ENCODE peak calls at places on chromosomes 2 and 18, in eight cellular contexts. J is GM23338, G is PC-3, E is endodermal cell, S is colonic mucosa, P is neuronal stem cell, D is SJSA1, N is brain microvascular endothelial cell. F is an unnamed sample. For H3K36me3, the result is how much of the 10 kb centered on the place peaks cover.

GRCh38 chr18:67406678-67407077 is 109.8 kb downstream of the DSEL start:
- DNase-seq in J (no peak), G (no peak), E (no peak), S (no peak), P (no peak), D (no peak), N (no peak), F (no peak)

GRCh38 chr18:44700652-44701051 is 20.0 kb downstream of the SETBP1 start:
- DNase-seq in J (no peak), G (no peak), E (no peak), S (no peak), P (no peak), D (no peak), N (peak), F (no peak)

GRCh38 chr18:56258178-56258577 is 380.2 kb downstream of the TXNL1 start:
- DNase-seq in J (no peak), G (no peak), E (no peak), S (no peak), P (no peak), D (no peak), N (no peak), F (no peak)

GRCh38 chr2:121974919-121975654 is 219.6 kb downstream of the TSN start:
- DNase-seq in J (peak), G (peak), E (peak), S (peak), P (peak), D (peak), N (peak), F (peak)

GRCh38 chr18:10164241-10165160 is 250.7 kb downstream of the VAPA start:
- DNase-seq in J (no peak), G (no peak), E (no peak), S (no peak), P (no peak), D (no peak), N (no peak), F (no peak)

GRCh38 chr2:67581751-67582150 is 184.6 kb downstream of the ETAA1 start:
- DNase-seq in J (peak), G (peak), E (peak), S (no peak), P (no peak), D (no peak), N (no peak), F (no peak)

GRCh38 chr2:72457801-72458516 is 310.3 kb upstream of the CYP26B1 start:
- DNase-seq in J (no peak), G (peak), E (no peak), S (no peak), P (no peak), D (no peak), N (no peak), F (peak)

GRCh38 chr2:5290911-5291546 is 401.2 kb upstream of the SOX11 start:
- DNase-seq in J (no peak), G (no peak), E (no peak), S (no peak), P (no peak), D (no peak), N (peak), F (no peak)

GRCh38 chr2:227817940-227818568 is 4.4 kb downstream of the CCL20 start:
- DNase-seq in J (peak), G (peak), E (peak), S (peak), P (no peak), D (peak), N (peak), F (peak)

GRCh38 chr2:55231546-55232083 is 478 bp downstream of the CLHC1 start:
- DNase-seq in J (peak), G (no peak), E (no peak), S (no peak), P (no peak), D (no peak), N (no peak), F (no peak)

GRCh38 chr18:28412521-28412920 is 235.6 kb upstream of the CDH2 start:
- DNase-seq in J (no peak), G (no peak), E (no peak), S (no peak), P (no peak), D (no peak), N (no peak), F (no peak)

GRCh38 chr2:524442-524841 is 152.8 kb downstream of the TMEM18 start:
- DNase-seq in J (no peak), G (peak), E (no peak), S (no peak), P (no peak), D (no peak), N (peak), F (no peak)

GRCh38 chr18:45522371-45522770 is 92.9 kb upstream of the SLC14A2 start:
- DNase-seq in J (no peak), G (no peak), E (no peak), S (no peak), P (no peak), D (no peak), N (peak), F (peak)

GRCh38 chr2:212970132-212970531 is 181.3 kb downstream of the IKZF2 start:
- DNase-seq in J (no peak), G (peak), E (no peak), S (no peak), P (no peak), D (no peak), N (no peak), F (no peak)

GRCh38 chr2:232363784-232364615 is 14.6 kb upstream of the ALPP start:
- DNase-seq in J (no peak), G (no peak), E (no peak), S (no peak), P (no peak), D (no peak), N (no peak), F (no peak)

GRCh38 chr2:221484761-221485499 is 87.2 kb downstream of the EPHA4 start:
- DNase-seq in J (no peak), G (no peak), E (no peak), S (no peak), P (no peak), D (no peak), N (no peak), F (no peak)

GRCh38 chr18:58507881-58508280 is 121.0 kb downstream of the ALPK2 start:
- DNase-seq in J (no peak), G (peak), E (no peak), S (no peak), P (no peak), D (no peak), N (no peak), F (no peak)

GRCh38 chr2:85132834-85133637 is at the start of gene TCF7L1:
- DNase-seq in J (peak), G (peak), E (peak), S (peak), P (peak), D (peak), N (peak), F (no peak)

GRCh38 chr18:3147935-3148554 is 71.7 kb downstream of the MYOM1 start:
- DNase-seq in J (no peak), G (no peak), E (no peak), S (no peak), P (no peak), D (no peak), N (no peak), F (no peak)

GRCh38 chr2:45224321-45224995 is 215.2 kb upstream of the SIX2 start:
- DNase-seq in J (no peak), G (no peak), E (peak), S (no peak), P (no peak), D (no peak), N (no peak), F (no peak)

GRCh38 chr2:231399853-231400667 is 4.5 kb downstream of the B3GNT7 start:
- DNase-seq in J (no peak), G (peak), E (no peak), S (peak), P (no peak), D (no peak), N (no peak), F (no peak)

GRCh38 chr2:101151141-101151858 is at the start of gene TBC1D8:
- DNase-seq in J (peak), G (peak), E (peak), S (peak), P (peak), D (peak), N (peak), F (no peak)

DNA sequence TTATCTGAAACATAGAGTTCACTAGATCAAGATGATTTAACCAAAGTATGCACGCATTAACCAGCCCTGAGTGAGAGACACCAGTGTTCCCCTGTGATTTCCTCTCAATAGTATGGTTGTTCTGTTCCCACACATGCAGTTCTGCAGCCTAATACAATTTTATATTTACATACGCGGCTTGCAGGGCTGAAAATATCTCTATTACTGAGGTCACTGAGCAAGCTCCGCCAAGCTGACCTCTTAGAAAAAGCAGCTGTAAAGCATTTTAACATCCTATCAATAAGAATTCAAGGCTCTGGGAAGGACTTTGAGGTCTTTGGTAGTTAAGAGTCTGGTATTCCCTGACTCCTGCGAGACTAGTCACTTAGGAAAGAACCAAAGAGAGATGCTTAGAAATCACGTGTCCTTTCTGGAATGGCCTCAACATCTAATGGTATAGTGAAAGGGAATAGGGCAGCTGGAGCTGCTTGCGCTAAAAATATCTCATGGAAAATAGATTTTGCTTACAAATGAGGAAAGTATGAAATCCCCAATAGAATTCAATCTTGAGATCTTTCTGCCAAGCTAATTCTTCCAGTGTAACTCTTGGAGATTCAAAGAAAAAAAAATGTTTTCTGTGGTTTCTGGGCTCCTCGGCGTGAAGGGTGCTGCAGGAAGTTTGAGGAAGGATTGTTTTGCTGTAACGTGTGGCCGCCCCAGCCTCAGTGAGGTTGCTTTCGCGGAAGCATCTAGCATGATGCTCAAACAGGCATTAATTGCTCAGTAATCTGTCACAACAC is 59.2 kb downstream of the DOCK10 start:
- DNase-seq in J (peak), G (no peak), E (no peak), S (no peak), P (no peak), D (no peak), N (peak), F (no peak)
- H3K4me3 ChIP-seq in J (no peak), G (no peak), E (no peak), S (no peak), P (no peak), D (peak), N (peak), F (no peak)

DNA sequence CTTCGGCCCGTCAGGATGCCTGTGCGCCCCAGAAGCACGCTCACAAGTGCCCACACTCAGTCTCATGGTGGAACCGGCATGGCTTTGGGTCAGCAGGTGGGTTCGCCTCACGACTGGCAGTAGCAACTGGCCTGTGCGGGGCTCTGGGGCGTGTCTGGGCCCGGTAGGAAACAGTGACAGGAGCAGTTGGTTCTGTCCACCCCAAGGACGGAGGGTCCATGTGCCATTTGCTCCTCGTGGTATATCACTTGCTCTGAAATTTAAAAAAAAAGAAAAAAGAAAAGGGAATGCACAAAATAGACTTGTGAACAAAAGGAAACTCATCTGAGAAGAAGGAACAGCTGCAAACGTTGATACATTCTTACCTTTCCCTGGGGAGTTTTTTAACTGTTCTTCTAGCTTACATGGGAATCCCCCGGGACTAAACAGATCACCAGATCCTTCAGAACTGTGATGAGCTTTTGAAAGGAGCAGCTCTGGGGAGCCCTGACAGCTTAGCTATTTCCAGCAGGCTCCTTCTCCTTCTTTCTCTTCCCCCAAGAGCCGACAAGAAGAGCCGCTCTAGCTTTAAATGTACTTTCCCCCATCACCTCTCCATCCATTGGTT is 42.8 kb downstream of the TRAPPC12 start:
- DNase-seq in J (no peak), G (no peak), E (no peak), S (no peak), P (no peak), D (no peak), N (no peak), F (no peak)
- H3K36me3 ChIP-seq in J (under half), G (under half), E (under half), S (under half), P (under half), D (half or more), N (under half), F (under half)

GRCh38 chr18:49161627-49162026 is 210.9 kb upstream of the SMAD7 start:
- DNase-seq in J (no peak), G (no peak), E (no peak), S (no peak), P (no peak), D (no peak), N (peak), F (no peak)
- H3K4me3 ChIP-seq in J (no peak), G (no peak), E (no peak), S (no peak), P (no peak), D (no peak), N (no peak), F (no peak)

DNA sequence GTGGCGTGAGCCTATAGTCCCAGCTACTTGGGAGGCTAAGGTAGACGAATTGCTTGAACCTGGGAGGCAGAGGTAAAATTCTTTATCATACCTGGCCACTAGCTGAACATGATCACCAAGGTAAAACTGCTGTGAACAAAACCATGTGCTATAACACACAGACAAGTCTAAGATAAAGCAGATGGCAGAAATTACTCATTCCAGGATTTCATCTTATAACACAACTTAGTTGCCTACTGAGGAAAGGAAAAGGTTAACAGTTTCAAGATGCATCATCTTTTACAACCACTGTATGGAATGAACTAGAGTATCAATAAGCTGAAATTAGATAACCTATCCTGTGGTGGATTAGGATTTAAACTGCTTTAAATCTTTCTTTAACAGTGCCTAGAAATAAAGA is 8.3 kb downstream of the ARL5A start:
- DNase-seq in J (no peak), G (no peak), E (no peak), S (no peak), P (no peak), D (no peak), N (no peak), F (no peak)
- H3K36me3 ChIP-seq in J (under half), G (under half), E (under half), S (under half), P (under half), D (under half), N (under half), F (under half)

GRCh38 chr2:24576617-24577016 is 85.6 kb downstream of the NCOA1 start:
- DNase-seq in J (no peak), G (no peak), E (no peak), S (no peak), P (no peak), D (no peak), N (no peak), F (no peak)

GRCh38 chr2:24577481-24577880 is 86.4 kb downstream of the NCOA1 start:
- DNase-seq in J (no peak), G (no peak), E (no peak), S (no peak), P (no peak), D (no peak), N (no peak), F (no peak)

GRCh38 chr2:24579053-24579803 is 88.2 kb downstream of the NCOA1 start:
- DNase-seq in J (peak), G (no peak), E (no peak), S (no peak), P (no peak), D (no peak), N (no peak), F (no peak)

GRCh38 chr2:24576146-24576545 is 85.1 kb downstream of the NCOA1 start:
- DNase-seq in J (no peak), G (no peak), E (no peak), S (no peak), P (no peak), D (no peak), N (no peak), F (no peak)

GRCh38 chr2:24580561-24580960 is 89.5 kb downstream of the NCOA1 start:
- DNase-seq in J (no peak), G (no peak), E (no peak), S (no peak), P (no peak), D (no peak), N (no peak), F (no peak)
- H3K4me3 ChIP-seq in J (no peak), G (no peak), E (no peak), S (no peak), P (no peak), D (no peak), N (no peak), F (no peak)

GRCh38 chr18:7177131-7177744 is 53.7 kb upstream of the LRRC30 start:
- DNase-seq in J (peak), G (peak), E (peak), S (no peak), P (peak), D (peak), N (peak), F (peak)
- H3K36me3 ChIP-seq in J (under half), G (under half), E (under half), S (under half), P (under half), D (under half), N (under half), F (under half)

DNA sequence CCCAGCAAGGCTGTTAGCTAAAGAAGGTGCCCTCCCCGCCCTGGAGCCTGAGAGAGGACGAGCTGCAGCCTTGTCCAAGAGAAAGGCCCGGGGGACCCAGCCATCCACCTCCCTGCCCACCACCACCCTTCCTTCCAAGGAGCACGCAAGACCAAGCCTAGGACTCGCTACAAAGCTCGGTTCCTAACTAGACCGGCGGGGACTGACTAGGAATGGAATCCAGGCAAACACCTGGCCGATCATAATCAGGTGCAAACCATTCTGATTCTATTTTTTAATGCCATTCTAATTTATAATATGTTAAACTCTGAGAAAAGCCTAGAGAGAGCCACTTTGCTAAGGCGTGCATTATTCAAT is 19.7 kb upstream of the TUBB6 start:
- DNase-seq in J (peak), G (no peak), E (no peak), S (no peak), P (no peak), D (no peak), N (no peak), F (no peak)
- H3K4me3 ChIP-seq in J (peak), G (peak), E (peak), S (peak), P (peak), D (peak), N (peak), F (no peak)

GRCh38 chr2:134352844-134353243 is 99.0 kb downstream of the MGAT5 start:
- DNase-seq in J (no peak), G (no peak), E (no peak), S (no peak), P (no peak), D (no peak), N (no peak), F (no peak)
- H3K36me3 ChIP-seq in J (under half), G (under half), E (under half), S (under half), P (under half), D (under half), N (under half), F (under half)

GRCh38 chr2:12857891-12858290 is 141.2 kb downstream of the TRIB2 start:
- DNase-seq in J (no peak), G (peak), E (no peak), S (no peak), P (no peak), D (no peak), N (no peak), F (no peak)
- H3K4me3 ChIP-seq in J (no peak), G (peak), E (no peak), S (no peak), P (no peak), D (no peak), N (no peak), F (no peak)

GRCh38 chr18:80046431-80046830 is 12.2 kb downstream of the RBFA start:
- DNase-seq in J (no peak), G (no peak), E (no peak), S (no peak), P (no peak), D (no peak), N (no peak), F (no peak)
- H3K36me3 ChIP-seq in J (under half), G (under half), E (half or more), S (under half), P (under half), D (half or more), N (under half), F (under half)

F was measured in SK-N-MC.